ENCODE peak calls at places on chromosomes 4 and X, in seven cellular contexts. F is activated CD8-positive, alpha-beta memory T cell treated with anti-CD3 and anti-CD28 coated beads for 4 hours; S is PC-9; G is psoas muscle; T is head of caudate nucleus; H is endothelial cell; A is NCI-H510A. Q is an unnamed sample.

GRCh38 chr4:149765630-149766029 is 50.0 kb downstream of the IQCM start:
- DNase-seq in H (no peak), F (no peak), T (no peak), S (no peak), A (no peak), G (no peak), Q (no peak)

GRCh38 chr4:83356899-83357661 is 22.4 kb upstream of the HPSE start:
- DNase-seq in G (no peak), H (no peak), S (peak), F (no peak), T (no peak), A (no peak), Q (no peak)

GRCh38 chrX:347351-348117 is 28.9 kb upstream of the GTPBP6 start:
- DNase-seq in T (no peak), A (no peak), F (no peak), G (peak), S (no peak), H (no peak), Q (no peak)

GRCh38 chr4:66564901-66565648 is 894.8 kb upstream of the EPHA5 start:
- DNase-seq in S (no peak), T (no peak), G (no peak), F (no peak), H (no peak), A (no peak), Q (no peak)

GRCh38 chr4:2662598-2662997 is 93.5 kb downstream of the TNIP2 start:
- DNase-seq in T (no peak), S (no peak), A (no peak), H (no peak), F (no peak), G (no peak), Q (no peak)

GRCh38 chrX:9577555-9577954 is 112.7 kb downstream of the TBL1X start:
- DNase-seq in H (no peak), G (no peak), F (no peak), T (no peak), A (no peak), S (no peak), Q (no peak)

GRCh38 chrX:134324359-134324758 is 87.4 kb downstream of the CCDC160 start:
- DNase-seq in F (no peak), G (no peak), A (no peak), T (no peak), S (no peak), H (no peak), Q (no peak)

GRCh38 chr4:168659971-168660465 is 163.2 kb downstream of the PALLD start:
- DNase-seq in T (no peak), A (no peak), H (no peak), S (no peak), F (no peak), G (no peak), Q (no peak)

GRCh38 chrX:48957477-48957826 is at the start of gene OTUD5:
- DNase-seq in H (peak), A (peak), S (no peak), G (peak), T (peak), F (peak), Q (peak)

GRCh38 chrX:46567388-46567787 is 6.2 kb upstream of the CHST7 start:
- DNase-seq in F (no peak), A (no peak), G (no peak), S (no peak), T (no peak), H (no peak), Q (no peak)

GRCh38 chr4:10160280-10160856 is 43.8 kb upstream of the WDR1 start:
- DNase-seq in S (no peak), G (no peak), T (no peak), H (peak), A (no peak), F (no peak), Q (no peak)

GRCh38 chr4:27463816-27464215 is 603.2 kb downstream of the STIM2 start:
- DNase-seq in F (no peak), H (no peak), T (no peak), G (no peak), A (no peak), S (no peak), Q (no peak)

GRCh38 chr4:18882468-18882867 is 860.9 kb upstream of the LCORL start:
- DNase-seq in F (no peak), A (no peak), T (no peak), S (peak), G (no peak), H (no peak), Q (no peak)

GRCh38 chr4:1299301-1299860 is 9.7 kb downstream of the MAEA start:
- DNase-seq in G (peak), F (no peak), T (no peak), A (no peak), H (no peak), S (no peak), Q (no peak)

GRCh38 chr4:144710526-144710912 is 64.6 kb downstream of the HHIP start:
- DNase-seq in A (no peak), G (no peak), F (no peak), H (no peak), S (no peak), T (peak), Q (no peak)

GRCh38 chr4:24007740-24008348 is 118.0 kb upstream of the PPARGC1A start:
- DNase-seq in H (no peak), A (no peak), G (no peak), S (no peak), T (peak), F (no peak), Q (no peak)

GRCh38 chr4:173289351-173289725 is 44.8 kb downstream of the HMGB2 start:
- DNase-seq in H (no peak), G (no peak), F (no peak), T (no peak), A (no peak), S (no peak), Q (no peak)

GRCh38 chr4:68460085-68460484 is 12.8 kb downstream of the TMPRSS11E start:
- DNase-seq in S (no peak), G (no peak), A (no peak), T (no peak), H (no peak), F (no peak), Q (no peak)

GRCh38 chr4:12555011-12555410 is 929.1 kb downstream of the RAB28 start:
- DNase-seq in A (no peak), F (no peak), H (no peak), T (no peak), G (no peak), S (no peak), Q (no peak)

GRCh38 chr4:183099537-183100297 is 660 bp downstream of the WWC2 start:
- DNase-seq in T (peak), A (peak), F (no peak), G (peak), H (peak), S (no peak), Q (no peak)

GRCh38 chrX:51408462-51408861 is 75.8 kb downstream of the NUDT10 start:
- DNase-seq in S (no peak), A (no peak), H (no peak), G (no peak), F (no peak), T (no peak), Q (no peak)

GRCh38 chr4:38111024-38111423 is 150.8 kb downstream of the PTTG2 start:
- DNase-seq in T (no peak), A (no peak), F (no peak), S (no peak), H (no peak), G (no peak), Q (no peak)

GRCh38 chrX:130117166-130117565 is 6.9 kb upstream of the ELF4 start:
- DNase-seq in A (no peak), G (no peak), F (no peak), H (no peak), S (no peak), T (no peak), Q (no peak)

GRCh38 chr4:99863804-99864203 is 30.4 kb downstream of the LAMTOR3 start:
- DNase-seq in S (peak), G (no peak), F (no peak), T (no peak), A (peak), H (no peak), Q (no peak)

GRCh38 chrX:17007134-17007768 is 60.8 kb downstream of the REPS2 start:
- DNase-seq in T (no peak), F (no peak), S (no peak), G (no peak), H (no peak), A (no peak), Q (no peak)

GRCh38 chrX:118675336-118675965 is 52.0 kb upstream of the IL13RA1 start:
- DNase-seq in G (no peak), T (no peak), H (no peak), A (no peak), F (no peak), S (no peak), Q (no peak)

GRCh38 chr4:159227984-159228383 is 125.1 kb downstream of the RAPGEF2 start:
- DNase-seq in G (peak), F (no peak), T (peak), H (peak), S (no peak), A (no peak), Q (no peak)

GRCh38 chrX:135331525-135331924 is 22.2 kb downstream of the ETDC start:
- DNase-seq in A (no peak), T (no peak), G (no peak), S (no peak), H (no peak), F (no peak), Q (no peak)

GRCh38 chr4:158170691-158171455 is 2.0 kb downstream of the GASK1B start:
- DNase-seq in H (no peak), G (peak), S (no peak), A (no peak), T (peak), F (no peak), Q (no peak)

GRCh38 chrX:101682723-101683122 is 23.1 kb upstream of the ARMCX2 start:
- DNase-seq in A (no peak), F (no peak), G (no peak), H (no peak), T (no peak), S (no peak), Q (no peak)

GRCh38 chr4:5708171-5708828 is at the start of gene EVC2:
- DNase-seq in A (no peak), G (peak), S (no peak), H (peak), T (peak), F (no peak), Q (no peak)

GRCh38 chr4:161813889-161814288 is 349.9 kb downstream of the FSTL5 start:
- DNase-seq in A (no peak), T (no peak), S (no peak), F (no peak), H (no peak), G (no peak), Q (no peak)

GRCh38 chrX:94576367-94577004 is 902.5 kb downstream of the FAM133A start:
- DNase-seq in T (no peak), S (no peak), H (no peak), F (no peak), G (no peak), A (no peak), Q (no peak)

GRCh38 chr4:52172166-52172565 is 121.1 kb downstream of the SPATA18 start:
- DNase-seq in F (no peak), H (peak), A (no peak), T (no peak), S (no peak), G (no peak), Q (no peak)

GRCh38 chr4:988726-989721 is 2.2 kb downstream of the IDUA start:
- DNase-seq in F (no peak), A (no peak), S (no peak), T (no peak), H (no peak), G (peak), Q (no peak)

GRCh38 chr4:81426770-81427604 is 44.7 kb downstream of the RASGEF1B start:
- DNase-seq in F (no peak), G (no peak), H (no peak), A (no peak), T (no peak), S (no peak), Q (no peak)